ENCODE peak calls at places on chromosome 15, in seven cellular contexts. One of them, this sample, is unnamed.

GRCh38 chr15:76377751-76378150 is 41.2 kb downstream of the ISL2 start:
- DNase-seq in neuronal stem cell: no peak
- DNase-seq in IMR-90: no peak
- DNase-seq in H9: no peak
- DNase-seq in mesendoderm: no peak
- DNase-seq in H1: no peak
- DNase-seq in mesenchymal stem cell: no peak
- DNase-seq in this sample: no peak

GRCh38 chr15:46137443-46137842 is 502.6 kb downstream of the SQOR start:
- DNase-seq in neuronal stem cell: no peak
- DNase-seq in IMR-90: no peak
- DNase-seq in H9: no peak
- DNase-seq in mesendoderm: no peak
- DNase-seq in H1: no peak
- DNase-seq in mesenchymal stem cell: no peak
- DNase-seq in this sample: no peak

GRCh38 chr15:60620707-60621106 is 141.8 kb upstream of the ICE2 start:
- DNase-seq in neuronal stem cell: no peak
- DNase-seq in IMR-90: peak; percentile 61
- DNase-seq in H9: peak; percentile 72
- DNase-seq in mesendoderm: peak; percentile 44
- DNase-seq in H1: no peak
- DNase-seq in mesenchymal stem cell: peak; percentile 59
- DNase-seq in this sample: no peak

GRCh38 chr15:51884041-51884440 is 54.6 kb downstream of the TMOD3 start:
- DNase-seq in neuronal stem cell: no peak
- DNase-seq in IMR-90: no peak
- DNase-seq in H9: no peak
- DNase-seq in mesendoderm: no peak
- DNase-seq in H1: no peak
- DNase-seq in mesenchymal stem cell: no peak
- DNase-seq in this sample: no peak

GRCh38 chr15:47376190-47376589 is 341.1 kb upstream of the SEMA6D start:
- DNase-seq in neuronal stem cell: no peak
- DNase-seq in IMR-90: no peak
- DNase-seq in H9: no peak
- DNase-seq in mesendoderm: no peak
- DNase-seq in H1: no peak
- DNase-seq in mesenchymal stem cell: no peak
- DNase-seq in this sample: no peak

GRCh38 chr15:95440712-95441111 is 889.8 kb upstream of the NR2F2 start:
- DNase-seq in neuronal stem cell: no peak
- DNase-seq in IMR-90: peak; percentile 8
- DNase-seq in H9: no peak
- DNase-seq in mesendoderm: no peak
- DNase-seq in H1: no peak
- DNase-seq in mesenchymal stem cell: no peak
- DNase-seq in this sample: no peak

GRCh38 chr15:31442203-31443090 is 115.8 kb downstream of the KLF13 start:
- DNase-seq in neuronal stem cell: no peak
- DNase-seq in IMR-90: peak; percentile 95
- DNase-seq in H9: no peak
- DNase-seq in mesendoderm: peak; percentile 68
- DNase-seq in H1: no peak
- DNase-seq in mesenchymal stem cell: peak; percentile 90
- DNase-seq in this sample: peak; percentile 76

GRCh38 chr15:25465835-25466234 is 27.0 kb upstream of the UBE3A start:
- DNase-seq in neuronal stem cell: no peak
- DNase-seq in IMR-90: no peak
- DNase-seq in H9: no peak
- DNase-seq in mesendoderm: no peak
- DNase-seq in H1: no peak
- DNase-seq in mesenchymal stem cell: no peak
- DNase-seq in this sample: no peak

GRCh38 chr15:68504721-68505090 is 72.7 kb upstream of the ITGA11 start:
- DNase-seq in neuronal stem cell: no peak
- DNase-seq in IMR-90: peak; percentile 10
- DNase-seq in H9: peak; percentile 27
- DNase-seq in mesendoderm: no peak
- DNase-seq in H1: no peak
- DNase-seq in mesenchymal stem cell: no peak
- DNase-seq in this sample: no peak

GRCh38 chr15:76678766-76679165 is 226.4 kb downstream of the SCAPER start:
- DNase-seq in neuronal stem cell: no peak
- DNase-seq in IMR-90: peak; percentile 60
- DNase-seq in H9: no peak
- DNase-seq in mesendoderm: no peak
- DNase-seq in H1: no peak
- DNase-seq in mesenchymal stem cell: no peak
- DNase-seq in this sample: no peak

GRCh38 chr15:71083349-71083748 is 31.9 kb upstream of the THSD4 start:
- DNase-seq in neuronal stem cell: no peak
- DNase-seq in IMR-90: peak; percentile 91
- DNase-seq in H9: no peak
- DNase-seq in mesendoderm: no peak
- DNase-seq in H1: no peak
- DNase-seq in mesenchymal stem cell: no peak
- DNase-seq in this sample: no peak

GRCh38 chr15:39230205-39230916 is 350.5 kb upstream of the THBS1 start:
- DNase-seq in neuronal stem cell: no peak
- DNase-seq in IMR-90: no peak
- DNase-seq in H9: no peak
- DNase-seq in mesendoderm: no peak
- DNase-seq in H1: no peak
- DNase-seq in mesenchymal stem cell: peak; percentile 45
- DNase-seq in this sample: no peak

GRCh38 chr15:54289590-54290136 is 311.4 kb downstream of the UNC13C start:
- DNase-seq in neuronal stem cell: no peak
- DNase-seq in IMR-90: no peak
- DNase-seq in H9: no peak
- DNase-seq in mesendoderm: no peak
- DNase-seq in H1: no peak
- DNase-seq in mesenchymal stem cell: no peak
- DNase-seq in this sample: no peak

GRCh38 chr15:48940508-48940907 is 23.2 kb downstream of the SHC4 start:
- DNase-seq in neuronal stem cell: no peak
- DNase-seq in IMR-90: peak; percentile 100
- DNase-seq in H9: no peak
- DNase-seq in mesendoderm: no peak
- DNase-seq in H1: no peak
- DNase-seq in mesenchymal stem cell: peak; percentile 75
- DNase-seq in this sample: peak; percentile 86

GRCh38 chr15:88185584-88185983 is 71.0 kb downstream of the NTRK3 start:
- DNase-seq in neuronal stem cell: no peak
- DNase-seq in IMR-90: no peak
- DNase-seq in H9: no peak
- DNase-seq in mesendoderm: no peak
- DNase-seq in H1: no peak
- DNase-seq in mesenchymal stem cell: no peak
- DNase-seq in this sample: no peak

GRCh38 chr15:84956199-84956598 is 25.5 kb upstream of the PDE8A start:
- DNase-seq in neuronal stem cell: no peak
- DNase-seq in IMR-90: no peak
- DNase-seq in H9: no peak
- DNase-seq in mesendoderm: no peak
- DNase-seq in H1: no peak
- DNase-seq in mesenchymal stem cell: no peak
- DNase-seq in this sample: no peak

GRCh38 chr15:84961707-84962106 is 19.9 kb upstream of the PDE8A start:
- DNase-seq in neuronal stem cell: no peak
- DNase-seq in IMR-90: peak; percentile 58
- DNase-seq in H9: no peak
- DNase-seq in mesendoderm: no peak
- DNase-seq in H1: no peak
- DNase-seq in mesenchymal stem cell: no peak
- DNase-seq in this sample: no peak

GRCh38 chr15:84961114-84961452 is 20.6 kb upstream of the PDE8A start:
- DNase-seq in neuronal stem cell: no peak
- DNase-seq in IMR-90: peak; percentile 91
- DNase-seq in H9: no peak
- DNase-seq in mesendoderm: peak; percentile 66
- DNase-seq in H1: no peak
- DNase-seq in mesenchymal stem cell: peak; percentile 66
- DNase-seq in this sample: peak; percentile 46

GRCh38 chr15:84962975-84963374 is 18.7 kb upstream of the PDE8A start:
- DNase-seq in neuronal stem cell: no peak
- DNase-seq in IMR-90: no peak
- DNase-seq in H9: no peak
- DNase-seq in mesendoderm: no peak
- DNase-seq in H1: no peak
- DNase-seq in mesenchymal stem cell: no peak
- DNase-seq in this sample: no peak

DNA sequence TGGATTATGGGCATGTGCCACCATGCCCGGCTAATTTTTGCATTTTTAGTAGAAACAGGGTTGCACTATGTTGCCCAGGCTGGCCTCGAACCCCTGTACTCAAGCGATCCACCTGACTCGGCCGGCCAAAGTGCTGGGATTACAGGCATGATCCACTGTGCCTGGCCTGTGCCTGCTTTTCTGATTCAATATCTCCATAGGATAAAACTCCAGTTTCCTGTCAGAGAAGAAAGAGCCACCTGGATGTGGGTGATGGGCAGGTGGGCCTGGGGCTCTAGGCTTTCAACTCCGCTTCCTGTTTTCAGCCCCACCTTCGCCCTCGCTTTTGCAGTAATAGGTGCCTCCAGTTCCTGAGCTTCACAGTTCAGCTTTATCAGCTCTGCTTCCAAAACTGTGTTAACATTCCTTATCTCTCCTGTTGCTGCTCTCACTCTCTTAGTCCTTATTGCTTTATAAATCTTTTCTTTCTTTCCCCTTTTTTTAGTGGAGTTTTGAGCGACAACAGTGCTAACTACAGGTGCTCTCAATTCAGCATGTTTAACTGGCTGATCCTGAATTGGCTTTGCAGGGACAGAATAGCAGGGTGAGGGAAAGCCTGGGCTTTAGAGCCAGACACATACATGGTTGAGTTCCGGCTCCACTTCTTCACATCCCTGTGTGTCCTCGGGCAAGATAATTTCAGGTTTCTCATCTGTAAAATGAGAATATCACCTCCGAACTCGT is 21.1 kb upstream of the PDE8A start:
- DNase-seq in neuronal stem cell: no peak
- DNase-seq in IMR-90: no peak
- DNase-seq in H9: peak; percentile 74
- DNase-seq in mesendoderm: peak; percentile 67
- DNase-seq in H1: no peak
- DNase-seq in mesenchymal stem cell: no peak
- DNase-seq in this sample: no peak
- H3K23ac ChIP-seq in neuronal stem cell: no peak overlapping the region
- H3K23ac ChIP-seq in IMR-90: peak overlapping the region; percentile 74
- H3K23ac ChIP-seq in H9: no peak overlapping the region
- H3K23ac ChIP-seq in mesendoderm: no peak overlapping the region
- H3K23ac ChIP-seq in H1: no peak overlapping the region
- H3K23ac ChIP-seq in mesenchymal stem cell: no peak overlapping the region
- H3K23ac ChIP-seq in this sample: no peak overlapping the region

GRCh38 chr15:92077353-92078080 is 224.0 kb downstream of the SLCO3A1 start:
- DNase-seq in neuronal stem cell: peak; percentile 57
- DNase-seq in IMR-90: peak; percentile 63
- DNase-seq in H9: peak; percentile 86
- DNase-seq in mesendoderm: peak; percentile 88
- DNase-seq in H1: peak; percentile 38
- DNase-seq in mesenchymal stem cell: peak; percentile 21
- DNase-seq in this sample: peak; percentile 79

GRCh38 chr15:92082217-92082843 is 228.8 kb downstream of the SLCO3A1 start:
- DNase-seq in neuronal stem cell: peak; percentile 69
- DNase-seq in IMR-90: peak; percentile 73
- DNase-seq in H9: peak; percentile 74
- DNase-seq in mesendoderm: peak; percentile 81
- DNase-seq in H1: peak; percentile 62
- DNase-seq in mesenchymal stem cell: peak; percentile 46
- DNase-seq in this sample: peak; percentile 67

GRCh38 chr15:92079047-92079446 is 225.5 kb downstream of the SLCO3A1 start:
- DNase-seq in neuronal stem cell: no peak
- DNase-seq in IMR-90: no peak
- DNase-seq in H9: no peak
- DNase-seq in mesendoderm: peak; percentile 77
- DNase-seq in H1: no peak
- DNase-seq in mesenchymal stem cell: no peak
- DNase-seq in this sample: no peak

GRCh38 chr15:92078270-92078669 is 224.8 kb downstream of the SLCO3A1 start:
- DNase-seq in neuronal stem cell: no peak
- DNase-seq in IMR-90: no peak
- DNase-seq in H9: no peak
- DNase-seq in mesendoderm: no peak
- DNase-seq in H1: no peak
- DNase-seq in mesenchymal stem cell: no peak
- DNase-seq in this sample: no peak

GRCh38 chr15:92079647-92080255 is 226.2 kb downstream of the SLCO3A1 start:
- DNase-seq in neuronal stem cell: no peak
- DNase-seq in IMR-90: no peak
- DNase-seq in H9: no peak
- DNase-seq in mesendoderm: no peak
- DNase-seq in H1: no peak
- DNase-seq in mesenchymal stem cell: no peak
- DNase-seq in this sample: no peak
- H2AK5ac ChIP-seq in neuronal stem cell: no peak overlapping the region
- H2AK5ac ChIP-seq in IMR-90: no peak overlapping the region
- H2AK5ac ChIP-seq in H9: no peak overlapping the region
- H2AK5ac ChIP-seq in mesendoderm: no peak overlapping the region
- H2AK5ac ChIP-seq in H1: no peak overlapping the region
- H2AK5ac ChIP-seq in mesenchymal stem cell: no peak overlapping the region
- H2AK5ac ChIP-seq in this sample: no peak overlapping the region

DNA sequence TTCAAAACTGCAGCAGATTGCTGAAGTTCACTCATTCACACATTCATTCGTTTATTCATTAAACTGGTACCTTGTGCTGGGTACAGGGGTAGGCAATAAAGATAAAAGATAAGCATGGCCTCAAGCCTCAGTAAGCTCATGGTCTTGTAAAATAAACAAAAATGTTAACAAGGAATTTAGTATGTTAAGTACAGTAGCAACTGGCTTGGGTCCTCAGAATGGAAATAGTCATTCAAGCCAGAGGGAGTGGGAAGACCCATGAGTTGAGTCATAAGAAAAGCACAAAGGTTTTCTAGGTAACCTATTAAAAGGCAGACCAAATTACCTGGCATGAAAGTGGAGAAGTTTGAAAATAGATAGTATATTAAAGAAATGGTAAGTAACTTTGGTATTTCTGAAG is 163.3 kb downstream of the CDIN1 start:
- DNase-seq in neuronal stem cell: no peak
- DNase-seq in IMR-90: peak; percentile 25
- DNase-seq in H9: no peak
- DNase-seq in mesendoderm: no peak
- DNase-seq in H1: no peak
- DNase-seq in mesenchymal stem cell: no peak
- DNase-seq in this sample: no peak
- H2BK120ac ChIP-seq in neuronal stem cell: no peak overlapping the region
- H2BK120ac ChIP-seq in IMR-90: no peak overlapping the region
- H2BK120ac ChIP-seq in H9: no peak overlapping the region
- H2BK120ac ChIP-seq in mesendoderm: no peak overlapping the region
- H2BK120ac ChIP-seq in H1: no peak overlapping the region
- H2BK120ac ChIP-seq in mesenchymal stem cell: no peak overlapping the region
- H2BK120ac ChIP-seq in this sample: no peak overlapping the region

DNA sequence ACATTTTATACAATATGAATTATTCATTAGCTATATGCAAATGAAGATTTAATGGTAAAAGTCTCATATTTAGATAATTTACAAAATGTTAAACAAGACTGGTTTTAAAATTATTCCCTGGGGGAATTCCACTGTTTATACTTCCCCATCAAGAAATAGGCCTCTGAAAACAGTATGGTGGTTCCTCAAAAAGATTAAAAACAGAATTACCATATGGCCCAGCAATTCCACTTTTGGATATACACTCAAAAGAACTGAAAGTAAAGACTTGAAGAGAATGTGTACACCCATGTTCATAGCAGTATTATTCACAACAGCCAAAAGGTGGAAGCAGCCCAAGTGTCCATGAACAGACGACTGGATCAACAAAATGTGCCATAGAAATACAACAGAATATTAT is 24.8 kb upstream of the ANPEP start:
- DNase-seq in neuronal stem cell: no peak
- DNase-seq in IMR-90: no peak
- DNase-seq in H9: no peak
- DNase-seq in mesendoderm: no peak
- DNase-seq in H1: no peak
- DNase-seq in mesenchymal stem cell: no peak
- DNase-seq in this sample: no peak
- H3K23ac ChIP-seq in neuronal stem cell: no peak overlapping the region
- H3K23ac ChIP-seq in IMR-90: no peak overlapping the region
- H3K23ac ChIP-seq in H9: no peak overlapping the region
- H3K23ac ChIP-seq in mesendoderm: no peak overlapping the region
- H3K23ac ChIP-seq in H1: no peak overlapping the region
- H3K23ac ChIP-seq in mesenchymal stem cell: no peak overlapping the region
- H3K23ac ChIP-seq in this sample: no peak overlapping the region